ENCODE peak calls at places on chromosomes 6 and 20, in four cellular contexts. R is fibroblast of lung, W is H1, M is upper lobe of right lung. C is an unnamed sample. For H3K27me3 and H3K4me1, the result is how much of the 10 kb centered on the place peaks cover.

GRCh38 chr6:31652925-31653724 is 664 bp upstream of the BAG6 start:
- DNase-seq in R (peak), M (peak), W (no peak), C (peak)

GRCh38 chr6:63553208-63553607 is 19.1 kb upstream of the LOC128125822 start:
- DNase-seq in M (no peak), W (no peak), R (no peak), C (no peak)

GRCh38 chr6:53437557-53438202 is 88.9 kb upstream of the ELOVL5 start:
- DNase-seq in M (no peak), R (peak), W (no peak), C (no peak)

GRCh38 chr20:56005389-56005715 is at the start of gene CBLN4:
- DNase-seq in M (no peak), R (no peak), W (peak), C (no peak)

GRCh38 chr6:139572001-139572400 is 197.6 kb upstream of the CITED2 start:
- DNase-seq in W (no peak), R (no peak), M (no peak), C (no peak)

GRCh38 chr6:16979677-16980076 is 122.2 kb upstream of the STMND1 start:
- DNase-seq in M (no peak), W (no peak), R (no peak), C (no peak)

GRCh38 chr6:108799356-108799720 is 48.9 kb upstream of the ARMC2 start:
- DNase-seq in R (no peak), M (no peak), W (no peak), C (no peak)

GRCh38 chr20:57936636-57937310 is 227.0 kb upstream of the PMEPA1 start:
- DNase-seq in R (no peak), M (no peak), W (no peak), C (no peak)

GRCh38 chr20:11153819-11154218 is 480.0 kb upstream of the JAG1 start:
- DNase-seq in M (no peak), R (peak), W (no peak), C (no peak)

GRCh38 chr20:49965781-49966304 is 16.9 kb upstream of the SNAI1 start:
- DNase-seq in R (no peak), M (no peak), W (no peak), C (no peak)

GRCh38 chr20:2866236-2866635 is 7.0 kb upstream of the PTPRA start:
- DNase-seq in M (no peak), R (no peak), W (no peak), C (no peak)

GRCh38 chr20:51531712-51532456 is 10.6 kb downstream of the NFATC2 start:
- DNase-seq in R (no peak), W (no peak), M (no peak), C (no peak)

GRCh38 chr6:79895382-79896100 is 51.8 kb downstream of the ELOVL4 start:
- DNase-seq in R (peak), W (no peak), M (no peak), C (no peak)

GRCh38 chr6:169890049-169890448 is 138.6 kb downstream of the ERMARD start:
- DNase-seq in M (no peak), R (no peak), W (no peak), C (no peak)

GRCh38 chr6:154705471-154706113 is 27.6 kb upstream of the SCAF8 start:
- DNase-seq in M (no peak), W (no peak), R (no peak), C (no peak)

GRCh38 chr6:81896561-81896960 is 144.1 kb upstream of the TENT5A start:
- DNase-seq in M (no peak), R (peak), W (no peak), C (no peak)

GRCh38 chr6:9675122-9675521 is 739.8 kb downstream of the TFAP2A start:
- DNase-seq in R (no peak), M (no peak), W (no peak), C (no peak)

GRCh38 chr6:102582569-102582968 is 1189.1 kb downstream of the GRIK2 start:
- DNase-seq in W (no peak), R (no peak), M (peak), C (no peak)

GRCh38 chr6:169864148-169865030 is 113.0 kb downstream of the ERMARD start:
- DNase-seq in M (no peak), W (peak), R (no peak), C (no peak)

GRCh38 chr6:110400208-110400607 is 15.2 kb downstream of the DDO start:
- DNase-seq in W (no peak), R (no peak), M (no peak), C (no peak)

GRCh38 chr6:110399219-110400071 is 15.9 kb downstream of the DDO start:
- DNase-seq in R (no peak), W (no peak), M (no peak), C (no peak)

GRCh38 chr6:110401585-110402176 is 13.7 kb downstream of the DDO start:
- DNase-seq in W (no peak), R (no peak), M (no peak), C (no peak)

GRCh38 chr6:110408891-110409290 is 6.5 kb downstream of the DDO start:
- DNase-seq in M (no peak), R (no peak), W (no peak), C (no peak)

GRCh38 chr6:110404602-110405001 is 10.8 kb downstream of the DDO start:
- DNase-seq in R (no peak), W (no peak), M (no peak), C (no peak)
- H3K27ac ChIP-seq in R (no peak), W (no peak), M (no peak), C (no peak)

DNA sequence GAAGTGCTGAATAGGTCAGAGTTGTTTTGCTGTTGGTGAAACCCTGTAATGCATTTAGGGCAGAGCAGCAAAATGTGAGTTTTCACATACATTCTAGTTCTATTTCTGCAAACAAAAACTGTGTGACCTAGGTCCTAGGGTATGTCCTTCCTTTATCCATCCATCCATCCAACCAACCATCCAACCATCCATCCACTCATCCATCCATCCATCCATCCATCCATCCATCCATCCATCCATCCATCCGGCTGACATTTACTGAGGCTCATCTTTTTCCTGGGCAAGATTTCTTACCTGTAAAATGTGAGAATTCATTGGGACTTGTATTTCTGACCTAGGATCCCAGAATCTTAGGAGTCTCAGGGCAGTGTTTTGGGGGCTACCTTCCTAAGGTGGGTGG is 14.5 kb downstream of the PNPLA1 start:
- DNase-seq in M (no peak), R (no peak), W (no peak), C (no peak)
- H3K27me3 ChIP-seq in M (under half), R (under half), W (under half), C (under half)

GRCh38 chr20:47348539-47349142 is 7.9 kb downstream of the ZMYND8 start:
- DNase-seq in M (no peak), W (no peak), R (peak), C (no peak)
- H3K4me1 ChIP-seq in M (half or more), W (under half), R (under half), C (under half)

GRCh38 chr6:89350281-89351037 is 2.1 kb downstream of the UBE2J1 start:
- DNase-seq in R (peak), W (no peak), M (no peak), C (no peak)
- H3K27ac ChIP-seq in R (no peak), W (no peak), M (peak), C (peak)

DNA sequence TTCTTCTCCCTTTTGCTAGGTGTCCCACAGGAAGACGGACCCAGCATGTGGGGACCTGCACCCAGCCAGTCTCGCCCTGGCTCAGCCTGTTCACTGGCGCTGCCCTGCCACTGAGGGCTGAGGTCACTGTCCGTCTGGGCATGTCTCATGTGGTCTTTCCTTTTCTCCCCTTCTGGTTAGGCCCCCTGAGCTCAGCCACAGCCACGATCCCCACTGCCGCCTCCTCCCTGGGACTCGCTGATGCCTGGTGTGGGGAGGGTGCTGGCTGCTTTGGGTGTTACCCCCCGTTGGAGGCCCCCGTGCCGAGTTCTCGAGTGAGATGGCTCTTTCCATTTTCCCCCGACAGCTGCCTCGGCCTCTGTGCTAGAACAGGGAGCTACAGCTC is 14.8 kb upstream of the TCFL5 start:
- DNase-seq in R (no peak), W (no peak), M (no peak), C (no peak)
- H3K27me3 ChIP-seq in R (under half), W (under half), M (under half), C (under half)

GRCh38 chr6:90082847-90083246 is 188.6 kb downstream of the GJA10 start:
- DNase-seq in W (no peak), R (no peak), M (no peak), C (no peak)
- H3K4me1 ChIP-seq in W (under half), R (under half), M (under half), C (under half)